ENCODE peak calls at places on chromosome 17, in eight cellular contexts. J is SK-N-SH, K is A549, N is K562, D is WTC11, Y is IMR-90, G is H1, C is GM12878. W is an unnamed sample.

GRCh38 chr17:17685775-17686291 is 4.6 kb downstream of the RAI1 start:
- DNase-seq in J (peak), K (peak), N (no peak), D (no peak), Y (peak), G (no peak), C (no peak), W (no peak)

GRCh38 chr17:65283704-65284103 is 146.5 kb downstream of the RGS9 start:
- DNase-seq in J (no peak), K (no peak), N (no peak), D (no peak), Y (peak), G (no peak), C (no peak), W (no peak)

GRCh38 chr17:333626-334396 is 18.8 kb downstream of the RPH3AL start:
- DNase-seq in J (peak), K (no peak), N (peak), D (peak), Y (peak), G (peak), C (no peak), W (no peak)

GRCh38 chr17:18182978-18183333 is 672 bp upstream of the ALKBH5 start:
- DNase-seq in J (peak), K (peak), N (peak), D (no peak), Y (peak), G (peak), C (no peak), W (no peak)

GRCh38 chr17:80987941-80988461 is 3.6 kb upstream of the CHMP6 start:
- DNase-seq in J (peak), K (no peak), N (no peak), D (no peak), Y (no peak), G (no peak), C (no peak), W (peak)

GRCh38 chr17:8121531-8122390 is 2.1 kb downstream of the HES7 start:
- DNase-seq in J (peak), K (peak), N (peak), D (peak), Y (peak), G (peak), C (no peak), W (no peak)

GRCh38 chr17:75681289-75681688 is 14.2 kb downstream of the SAP30BP start:
- DNase-seq in J (no peak), K (no peak), N (no peak), D (no peak), Y (peak), G (no peak), C (no peak), W (no peak)

GRCh38 chr17:13346996-13347762 is 254.6 kb downstream of the HS3ST3A1 start:
- DNase-seq in J (no peak), K (no peak), N (no peak), D (no peak), Y (peak), G (no peak), C (no peak), W (peak)

GRCh38 chr17:32755045-32755805 is 121.7 kb downstream of the MYO1D start:
- DNase-seq in J (peak), K (peak), N (peak), D (no peak), Y (peak), G (no peak), C (no peak), W (peak)

GRCh38 chr17:31398381-31399275 is 7.2 kb downstream of the RAB11FIP4 start:
- DNase-seq in J (no peak), K (no peak), N (no peak), D (peak), Y (no peak), G (peak), C (no peak), W (no peak)

GRCh38 chr17:72165202-72165972 is 44.6 kb downstream of the SOX9 start:
- DNase-seq in J (no peak), K (no peak), N (no peak), D (peak), Y (no peak), G (peak), C (no peak), W (no peak)

GRCh38 chr17:77961741-77962140 is 3.2 kb downstream of the TNRC6C start:
- DNase-seq in J (no peak), K (no peak), N (no peak), D (no peak), Y (peak), G (no peak), C (no peak), W (no peak)

GRCh38 chr17:81348097-81349055 is 46.9 kb upstream of the BAHCC1 start:
- DNase-seq in J (no peak), K (no peak), N (no peak), D (no peak), Y (no peak), G (no peak), C (no peak), W (no peak)

GRCh38 chr17:57395721-57396321 is 139.5 kb downstream of the MSI2 start:
- DNase-seq in J (no peak), K (no peak), N (no peak), D (no peak), Y (no peak), G (no peak), C (no peak), W (no peak)

GRCh38 chr17:82081966-82082365 is 16.1 kb downstream of the FASN start:
- DNase-seq in J (no peak), K (no peak), N (no peak), D (no peak), Y (no peak), G (no peak), C (no peak), W (no peak)

GRCh38 chr17:7511108-7511507 is 26.9 kb downstream of the POLR2A start:
- DNase-seq in J (no peak), K (no peak), N (no peak), D (no peak), Y (peak), G (no peak), C (no peak), W (no peak)

GRCh38 chr17:65231086-65231485 is 93.9 kb downstream of the RGS9 start:
- DNase-seq in J (no peak), K (no peak), N (no peak), D (no peak), Y (no peak), G (no peak), C (no peak), W (no peak)

GRCh38 chr17:7307686-7308624 is 527 bp downstream of the EIF5A start:
- DNase-seq in J (peak), K (peak), N (peak), D (peak), Y (peak), G (peak), C (no peak), W (no peak)

GRCh38 chr17:50817142-50817751 is 18.1 kb upstream of the WFIKKN2 start:
- DNase-seq in J (peak), K (peak), N (peak), D (peak), Y (no peak), G (peak), C (no peak), W (no peak)

GRCh38 chr17:47978324-47978723 is 7.4 kb downstream of the CDK5RAP3 start:
- DNase-seq in J (peak), K (peak), N (peak), D (peak), Y (peak), G (peak), C (no peak), W (peak)
- TF ChIP-seq USF2 in J (no peak), K (no peak), N (no peak), D (no peak), Y (no peak), G (no peak), C (no peak), W (no peak)

GRCh38 chr17:19551708-19552148 is 18.1 kb downstream of the SLC47A1 start:
- DNase-seq in J (no peak), K (no peak), N (no peak), D (no peak), Y (no peak), G (no peak), C (no peak), W (peak)

GRCh38 chr17:19553036-19553435 is 19.4 kb downstream of the SLC47A1 start:
- DNase-seq in J (no peak), K (no peak), N (no peak), D (no peak), Y (no peak), G (no peak), C (no peak), W (no peak)

GRCh38 chr17:19555746-19556145 is 22.1 kb downstream of the SLC47A1 start:
- DNase-seq in J (no peak), K (no peak), N (no peak), D (no peak), Y (no peak), G (no peak), C (no peak), W (no peak)

GRCh38 chr17:19551148-19551547 is 17.5 kb downstream of the SLC47A1 start:
- DNase-seq in J (no peak), K (no peak), N (no peak), D (no peak), Y (no peak), G (no peak), C (no peak), W (peak)

GRCh38 chr17:19554393-19554792 is 20.7 kb downstream of the SLC47A1 start:
- DNase-seq in J (no peak), K (no peak), N (no peak), D (no peak), Y (no peak), G (no peak), C (no peak), W (peak)
- TF ChIP-seq USF2 in J (no peak), K (no peak), N (no peak), D (no peak), Y (no peak), G (no peak), C (no peak), W (no peak)

DNA sequence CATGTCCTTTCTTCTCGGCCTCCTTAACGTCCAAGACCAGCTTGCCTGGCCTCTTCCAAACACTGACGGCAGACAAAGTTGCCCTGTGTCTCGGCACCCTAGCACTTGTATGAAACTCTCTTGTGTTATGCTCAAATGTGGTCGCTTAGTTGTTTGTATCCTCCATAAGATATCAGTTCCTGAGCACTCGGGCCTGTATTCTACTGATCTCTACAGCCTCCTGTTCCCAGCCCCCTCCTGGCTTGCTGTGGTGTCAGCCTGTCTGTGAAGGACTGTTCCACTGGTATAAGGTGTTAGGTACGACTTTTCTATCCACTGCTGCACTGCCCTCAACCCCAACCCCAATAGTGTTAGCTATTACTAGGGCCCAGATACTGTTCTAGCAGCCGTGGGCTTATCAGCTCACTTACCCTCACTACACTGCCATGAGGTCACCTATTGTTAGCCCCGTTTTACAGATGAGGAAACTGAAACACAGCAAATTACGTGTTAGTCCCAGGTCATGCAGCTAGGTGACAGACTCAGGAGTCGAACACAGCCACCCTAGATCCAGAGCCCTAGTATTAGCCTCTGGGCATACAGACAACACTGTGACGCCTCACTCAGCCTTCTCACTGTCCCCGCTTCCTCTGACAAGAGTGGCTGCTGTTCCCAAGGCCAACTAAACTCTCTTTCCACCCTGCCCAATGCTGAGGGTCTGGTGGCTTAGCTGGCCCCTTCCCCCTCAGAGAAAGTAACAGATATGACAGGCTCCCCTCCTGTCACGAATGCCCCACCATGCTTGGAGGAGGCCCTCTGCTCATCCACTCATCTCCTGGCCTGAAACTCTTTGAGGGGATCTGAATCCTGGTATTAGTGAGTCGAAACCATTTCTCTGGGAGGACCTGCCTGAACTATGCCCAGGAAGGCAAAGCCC is 25.6 kb upstream of the ZNF652 start:
- DNase-seq in J (no peak), K (no peak), N (peak), D (no peak), Y (no peak), G (no peak), C (no peak), W (no peak)
- TF ChIP-seq USF2 in J (no peak), K (no peak), N (no peak), D (no peak), Y (no peak), G (no peak), C (no peak), W (no peak)

GRCh38 chr17:4483012-4483840 is 15.5 kb upstream of the SPNS2 start:
- DNase-seq in J (no peak), K (peak), N (no peak), D (no peak), Y (no peak), G (no peak), C (no peak), W (no peak)

GRCh38 chr17:4479982-4480751 is 18.5 kb upstream of the SPNS2 start:
- DNase-seq in J (no peak), K (no peak), N (no peak), D (no peak), Y (no peak), G (no peak), C (no peak), W (no peak)

GRCh38 chr17:4479340-4479981 is 19.2 kb upstream of the SPNS2 start:
- DNase-seq in J (no peak), K (no peak), N (no peak), D (no peak), Y (no peak), G (no peak), C (no peak), W (no peak)

GRCh38 chr17:4482338-4483011 is 16.2 kb upstream of the SPNS2 start:
- DNase-seq in J (no peak), K (no peak), N (no peak), D (no peak), Y (no peak), G (no peak), C (no peak), W (no peak)

DNA sequence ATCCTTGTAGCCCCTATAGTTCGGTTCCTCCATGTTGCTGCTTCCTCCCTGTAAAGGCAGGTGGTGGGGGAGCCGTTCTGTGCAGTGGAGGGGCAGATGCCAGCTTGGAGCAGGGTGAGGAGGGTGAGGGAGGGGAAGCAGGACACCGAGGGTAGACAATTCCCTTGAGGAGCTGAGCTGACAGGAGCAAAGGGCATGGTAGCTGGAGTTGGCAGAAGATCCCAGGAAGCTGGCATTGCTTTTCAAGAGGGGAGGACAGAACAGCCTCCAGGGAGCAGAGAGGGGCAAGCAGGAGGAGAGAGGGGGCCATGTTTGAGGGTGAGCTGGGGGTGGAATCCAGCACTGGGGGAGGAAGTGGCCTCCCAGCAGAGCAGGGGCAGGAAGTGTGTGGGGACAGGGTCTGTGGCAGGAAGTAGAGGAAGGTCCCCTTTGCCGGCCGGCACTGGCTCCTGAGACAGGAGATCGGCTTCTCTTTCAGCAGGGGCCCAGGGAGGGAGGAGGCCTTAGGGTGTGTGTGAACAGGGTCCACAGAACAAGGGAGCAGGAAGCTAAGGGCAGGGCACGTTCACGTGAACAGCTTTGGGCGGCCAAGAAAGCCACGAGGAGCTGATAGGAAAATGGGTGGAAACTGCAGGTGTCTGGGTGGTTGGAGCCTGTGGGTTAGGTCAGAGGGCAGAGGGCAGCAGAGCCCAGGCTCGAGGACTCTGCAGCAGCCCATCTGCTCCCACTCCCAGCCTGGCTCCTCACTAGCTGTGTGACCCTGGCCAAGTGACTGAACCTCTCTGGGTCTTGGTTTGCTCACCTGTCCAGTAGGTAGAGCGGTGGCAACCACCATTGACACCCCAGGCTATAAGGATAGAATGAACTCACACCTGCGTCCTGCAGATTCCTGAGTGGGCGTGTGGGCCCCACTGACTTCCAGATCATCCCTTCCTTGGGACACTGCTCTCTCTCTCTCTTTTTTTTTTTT is 17.5 kb upstream of the SPNS2 start:
- DNase-seq in J (no peak), K (no peak), N (no peak), D (no peak), Y (no peak), G (no peak), C (no peak), W (no peak)
- TF ChIP-seq USF2 in J (no peak), K (no peak), N (no peak), D (no peak), Y (no peak), G (no peak), C (no peak), W (no peak)

W was measured in HepG2.